ENCODE peak calls at places on chromosomes 6 and 20, in five cellular contexts. D is HEK293T, Q is HepG2, S is GM12878, U is K562. Y is an unnamed sample.

GRCh38 chr6:105886812-105887513 is 199.2 kb upstream of the PRDM1 start:
- DNase-seq in D (no peak), U (no peak), S (no peak), Q (no peak), Y (no peak)

GRCh38 chr20:57840066-57840465 is 130.3 kb upstream of the PMEPA1 start:
- DNase-seq in D (no peak), S (no peak), Q (no peak), U (no peak), Y (no peak)

GRCh38 chr20:25215521-25215920 is 20.0 kb downstream of the ENTPD6 start:
- DNase-seq in D (no peak), U (no peak), Q (no peak), S (no peak), Y (no peak)

GRCh38 chr6:135053433-135053832 is 1.2 kb downstream of the HBS1L start:
- DNase-seq in U (no peak), Q (no peak), S (no peak), D (no peak), Y (no peak)

GRCh38 chr6:24719125-24719931 is at the start of gene C6orf62:
- DNase-seq in Q (no peak), D (peak), U (no peak), S (peak), Y (peak)

GRCh38 chr20:29443819-29444218 is 1813.6 kb upstream of the DEFB115 start:
- DNase-seq in Q (no peak), D (no peak), U (no peak), S (peak), Y (no peak)

GRCh38 chr6:78966542-78966941 is 99.2 kb downstream of the IRAK1BP1 start:
- DNase-seq in D (no peak), Q (no peak), S (no peak), U (no peak), Y (no peak)

GRCh38 chr6:125300992-125301434 is 754 bp downstream of the HDDC2 start:
- DNase-seq in Q (no peak), D (no peak), U (peak), S (no peak), Y (no peak)

GRCh38 chr6:11202513-11203305 is 29.8 kb downstream of the NEDD9 start:
- DNase-seq in U (no peak), D (peak), Q (peak), S (no peak), Y (no peak)

GRCh38 chr6:159693894-159694545 is 979 bp upstream of the SOD2 start:
- DNase-seq in S (no peak), U (peak), D (no peak), Q (peak), Y (no peak)

GRCh38 chr6:36907781-36908180 is 22.0 kb downstream of the C6orf89 start:
- DNase-seq in Q (no peak), S (no peak), U (no peak), D (no peak), Y (no peak)

GRCh38 chr20:17499041-17499440 is 32.1 kb downstream of the BFSP1 start:
- DNase-seq in U (no peak), S (no peak), D (no peak), Q (no peak), Y (no peak)

GRCh38 chr6:133587396-133587795 is 301.5 kb upstream of the TCF21 start:
- DNase-seq in S (no peak), D (no peak), U (no peak), Q (no peak), Y (no peak)

GRCh38 chr20:54103067-54103761 is 32.8 kb upstream of the BCAS1 start:
- DNase-seq in S (no peak), Q (peak), U (peak), D (peak), Y (peak)

GRCh38 chr6:146545608-146546007 is 2.0 kb downstream of the RAB32 start:
- DNase-seq in D (no peak), S (no peak), U (no peak), Q (no peak), Y (no peak)

GRCh38 chr6:15131234-15132195 is 114.4 kb upstream of the JARID2 start:
- DNase-seq in S (no peak), D (no peak), U (no peak), Q (no peak), Y (peak)

GRCh38 chr6:48151142-48151541 is 40.1 kb upstream of the PTCHD4 start:
- DNase-seq in U (no peak), Q (no peak), D (no peak), S (no peak), Y (no peak)

GRCh38 chr20:9995514-9996272 is 39.1 kb upstream of the ANKEF1 start:
- DNase-seq in U (no peak), S (no peak), Q (no peak), D (no peak), Y (no peak)

GRCh38 chr20:9993133-9993532 is 41.7 kb upstream of the ANKEF1 start:
- DNase-seq in Q (no peak), D (no peak), S (no peak), U (no peak), Y (no peak)

GRCh38 chr20:9999660-10000059 is 35.1 kb upstream of the ANKEF1 start:
- DNase-seq in U (no peak), S (no peak), Q (no peak), D (no peak), Y (no peak)

GRCh38 chr20:9994676-9995075 is 40.1 kb upstream of the ANKEF1 start:
- DNase-seq in U (no peak), Q (no peak), S (no peak), D (no peak), Y (no peak)

GRCh38 chr20:9996944-9997343 is 37.8 kb upstream of the ANKEF1 start:
- DNase-seq in S (no peak), Q (no peak), U (no peak), D (no peak), Y (no peak)
- TF ChIP-seq FOXM1 in S (no peak), Q (no peak), U (no peak), D (no peak), Y (no peak)

DNA sequence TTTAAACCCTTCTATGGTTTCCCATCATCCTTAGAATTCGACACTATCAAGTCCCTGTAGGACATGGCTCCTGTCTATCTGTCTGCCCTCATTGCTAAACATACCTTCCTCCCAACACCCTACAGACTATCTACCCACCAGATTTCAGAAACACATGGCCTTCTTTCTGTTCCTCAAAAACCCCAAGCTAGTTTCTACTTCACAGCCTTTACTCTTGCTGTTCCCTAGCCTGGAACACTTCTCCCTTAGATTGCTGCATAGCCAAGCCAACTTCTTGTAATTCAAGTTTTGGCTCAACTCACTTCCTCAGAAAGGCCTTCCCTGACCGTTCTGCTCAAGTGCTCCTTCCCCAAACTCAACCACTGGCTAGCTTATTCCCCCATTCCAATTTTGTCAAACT is 156.2 kb downstream of the BTBD9 start:
- DNase-seq in Q (no peak), D (no peak), U (no peak), S (peak), Y (no peak)
- TF ChIP-seq FOXM1 in Q (no peak), D (no peak), U (no peak), S (no peak), Y (no peak)

GRCh38 chr6:45647341-45648138 is 269.8 kb upstream of the SUPT3H start:
- DNase-seq in S (no peak), Q (no peak), U (no peak), D (no peak), Y (no peak)
- TF ChIP-seq FOXM1 in S (no peak), Q (no peak), U (no peak), D (no peak), Y (no peak)

DNA sequence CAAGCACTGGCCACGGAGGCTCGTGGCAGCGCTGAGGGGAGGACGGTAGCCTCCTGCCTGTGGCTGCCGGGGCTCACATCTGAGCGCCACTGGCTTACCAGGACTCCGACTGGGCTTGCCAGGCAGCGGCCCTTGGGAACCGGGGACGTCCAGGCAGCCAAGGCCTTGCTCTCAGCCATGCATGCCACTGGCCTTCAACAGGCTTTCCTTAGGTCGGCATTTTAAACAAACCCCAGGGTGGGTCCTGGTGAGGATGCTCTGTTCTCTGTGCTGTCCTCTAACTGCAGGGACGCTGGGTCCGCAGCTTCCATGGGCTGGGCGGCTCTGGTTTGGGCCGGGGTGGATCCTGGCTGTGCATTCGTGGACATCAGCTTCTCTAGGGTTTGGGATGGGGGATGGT is 59.1 kb upstream of the BHLHE23 start:
- DNase-seq in D (no peak), Q (no peak), S (no peak), U (no peak), Y (no peak)
- TF ChIP-seq FOXM1 in D (no peak), Q (no peak), S (no peak), U (no peak), Y (no peak)

DNA sequence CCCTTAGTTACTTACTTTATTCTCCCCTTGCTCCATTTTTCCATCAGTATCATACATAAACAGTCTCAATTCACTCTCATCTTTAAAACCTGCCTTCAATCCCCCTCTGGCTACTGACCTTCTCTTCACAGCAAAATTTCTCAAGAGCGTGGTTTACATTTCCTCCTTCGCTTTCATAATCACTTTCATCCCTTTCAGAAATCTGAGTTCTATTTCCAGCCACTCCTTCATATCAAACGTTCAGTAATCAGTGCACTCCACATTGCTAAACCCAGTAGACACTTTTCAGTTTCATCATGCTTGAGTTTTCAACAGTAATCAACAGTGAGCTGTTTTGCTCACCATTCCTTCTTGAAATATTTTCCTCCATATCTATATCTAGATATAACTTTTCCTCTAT is 176.7 kb upstream of the HSF2 start:
- DNase-seq in D (no peak), U (no peak), S (no peak), Q (no peak), Y (no peak)
- TF ChIP-seq FOXM1 in D (no peak), U (no peak), S (no peak), Q (no peak), Y (no peak)

DNA sequence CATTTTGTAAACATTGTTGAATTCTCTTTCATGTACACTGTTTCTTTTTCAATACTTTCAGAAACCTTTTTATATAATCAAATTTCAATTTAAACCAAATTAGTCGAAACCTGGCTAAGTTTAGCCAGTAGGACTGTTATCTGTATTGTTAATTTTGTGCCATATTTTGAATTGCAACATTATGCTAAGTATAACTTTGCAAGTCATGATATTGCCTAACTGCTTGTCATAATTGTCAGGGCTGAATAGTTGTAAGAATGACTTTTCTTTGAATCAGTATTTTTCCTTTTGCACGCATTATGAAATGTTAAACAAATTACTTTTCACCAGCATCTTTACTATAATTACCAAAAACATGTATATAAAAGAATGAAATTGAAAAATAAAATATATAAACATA is 82.7 kb downstream of the SAMD3 start:
- DNase-seq in Q (no peak), S (no peak), D (no peak), U (no peak), Y (no peak)
- TF ChIP-seq FOXM1 in Q (no peak), S (no peak), D (no peak), U (no peak), Y (no peak)

Y was measured in SK-N-SH.